ENCODE peak calls at places on chromosomes 1 and 21, in five cellular contexts. One of them, this sample, is unnamed.

GRCh38 chr21:29130234-29130993 is at the start of gene MAP3K7CL:
- DNase-seq in K562: no peak
- DNase-seq in SK-N-SH: no peak
- DNase-seq in HepG2: no peak
- DNase-seq in GM12878: no peak
- DNase-seq in this sample: no peak

GRCh38 chr1:65423884-65424655 is 3.6 kb downstream of the LEPR start:
- DNase-seq in K562: peak
- DNase-seq in SK-N-SH: no peak
- DNase-seq in HepG2: no peak
- DNase-seq in GM12878: peak
- DNase-seq in this sample: no peak

GRCh38 chr1:15950763-15951295 is 25.1 kb downstream of the ZBTB17 start:
- DNase-seq in K562: peak
- DNase-seq in SK-N-SH: no peak
- DNase-seq in HepG2: no peak
- DNase-seq in GM12878: no peak
- DNase-seq in this sample: no peak

GRCh38 chr1:115300087-115300856 is 37.8 kb downstream of the NGF start:
- DNase-seq in K562: no peak
- DNase-seq in SK-N-SH: no peak
- DNase-seq in HepG2: no peak
- DNase-seq in GM12878: no peak
- DNase-seq in this sample: no peak

GRCh38 chr1:233025156-233025555 is 74.7 kb downstream of the NTPCR start:
- DNase-seq in K562: no peak
- DNase-seq in SK-N-SH: peak
- DNase-seq in HepG2: peak
- DNase-seq in GM12878: no peak
- DNase-seq in this sample: peak

GRCh38 chr1:83626603-83627002 is 372.3 kb downstream of the TTLL7 start:
- DNase-seq in K562: no peak
- DNase-seq in SK-N-SH: no peak
- DNase-seq in HepG2: no peak
- DNase-seq in GM12878: peak
- DNase-seq in this sample: no peak

GRCh38 chr1:56816264-56816663 is 2.9 kb downstream of the FYB2 start:
- DNase-seq in K562: no peak
- DNase-seq in SK-N-SH: no peak
- DNase-seq in HepG2: no peak
- DNase-seq in GM12878: no peak
- DNase-seq in this sample: no peak

GRCh38 chr21:42724226-42724920 is 71.0 kb downstream of the PDE9A start:
- DNase-seq in K562: no peak
- DNase-seq in SK-N-SH: no peak
- DNase-seq in HepG2: peak
- DNase-seq in GM12878: no peak
- DNase-seq in this sample: no peak

GRCh38 chr1:145983206-145983675 is 13.1 kb downstream of the TXNIP start:
- DNase-seq in K562: no peak
- DNase-seq in SK-N-SH: no peak
- DNase-seq in HepG2: no peak
- DNase-seq in GM12878: no peak
- DNase-seq in this sample: no peak

GRCh38 chr1:23728997-23729390 is 14.3 kb upstream of the ELOA start:
- DNase-seq in K562: no peak
- DNase-seq in SK-N-SH: no peak
- DNase-seq in HepG2: no peak
- DNase-seq in GM12878: no peak
- DNase-seq in this sample: no peak

GRCh38 chr1:32989160-32989894 is 24.7 kb upstream of the RNF19B start:
- DNase-seq in K562: peak
- DNase-seq in SK-N-SH: no peak
- DNase-seq in HepG2: no peak
- DNase-seq in GM12878: no peak
- DNase-seq in this sample: no peak

GRCh38 chr21:25907573-25908275 is 173.0 kb downstream of the GABPA start:
- DNase-seq in K562: no peak
- DNase-seq in SK-N-SH: peak
- DNase-seq in HepG2: no peak
- DNase-seq in GM12878: no peak
- DNase-seq in this sample: no peak

GRCh38 chr1:182603646-182604127 is 502 bp downstream of the RGS16 start:
- DNase-seq in K562: no peak
- DNase-seq in SK-N-SH: peak
- DNase-seq in HepG2: no peak
- DNase-seq in GM12878: no peak
- DNase-seq in this sample: no peak

GRCh38 chr1:109425391-109425790 is 857 bp downstream of the PSMA5 start:
- DNase-seq in K562: no peak
- DNase-seq in SK-N-SH: no peak
- DNase-seq in HepG2: no peak
- DNase-seq in GM12878: peak
- DNase-seq in this sample: no peak

GRCh38 chr1:108089482-108089881 is 110.7 kb downstream of the SLC25A24 start:
- DNase-seq in K562: no peak
- DNase-seq in SK-N-SH: no peak
- DNase-seq in HepG2: no peak
- DNase-seq in GM12878: no peak
- DNase-seq in this sample: no peak

GRCh38 chr21:45285266-45285931 is 2.3 kb downstream of the POFUT2 start:
- DNase-seq in K562: no peak
- DNase-seq in SK-N-SH: no peak
- DNase-seq in HepG2: no peak
- DNase-seq in GM12878: no peak
- DNase-seq in this sample: no peak

GRCh38 chr1:37360011-37360410 is 114.4 kb upstream of the ZC3H12A start:
- DNase-seq in K562: no peak
- DNase-seq in SK-N-SH: no peak
- DNase-seq in HepG2: no peak
- DNase-seq in GM12878: no peak
- DNase-seq in this sample: no peak

GRCh38 chr1:42586016-42586415 is 72.2 kb upstream of the PPIH start:
- DNase-seq in K562: no peak
- DNase-seq in SK-N-SH: no peak
- DNase-seq in HepG2: no peak
- DNase-seq in GM12878: no peak
- DNase-seq in this sample: no peak

GRCh38 chr1:94807742-94808491 is 12.2 kb upstream of the SLC44A3 start:
- DNase-seq in K562: peak
- DNase-seq in SK-N-SH: no peak
- DNase-seq in HepG2: peak
- DNase-seq in GM12878: no peak
- DNase-seq in this sample: no peak

GRCh38 chr1:228493141-228494043 is 6.2 kb downstream of the RNF187 start:
- DNase-seq in K562: no peak
- DNase-seq in SK-N-SH: no peak
- DNase-seq in HepG2: no peak
- DNase-seq in GM12878: no peak
- DNase-seq in this sample: no peak

GRCh38 chr1:76425104-76425842 is 350.7 kb downstream of the ST6GALNAC3 start:
- DNase-seq in K562: no peak
- DNase-seq in SK-N-SH: no peak
- DNase-seq in HepG2: no peak
- DNase-seq in GM12878: peak
- DNase-seq in this sample: no peak

GRCh38 chr1:150221552-150221951 is 14.4 kb downstream of the ANP32E start:
- DNase-seq in K562: no peak
- DNase-seq in SK-N-SH: peak
- DNase-seq in HepG2: no peak
- DNase-seq in GM12878: no peak
- DNase-seq in this sample: no peak
- TF ChIP-seq FOXM1 in K562: no peak
- TF ChIP-seq FOXM1 in SK-N-SH: no peak
- TF ChIP-seq FOXM1 in HepG2: no peak
- TF ChIP-seq FOXM1 in GM12878: no peak
- TF ChIP-seq FOXM1 in this sample: no peak

GRCh38 chr1:202306535-202307345 is 35.0 kb downstream of the UBE2T start:
- DNase-seq in K562: no peak
- DNase-seq in SK-N-SH: no peak
- DNase-seq in HepG2: no peak
- DNase-seq in GM12878: no peak
- DNase-seq in this sample: no peak

GRCh38 chr1:202302166-202302565 is 39.6 kb downstream of the UBE2T start:
- DNase-seq in K562: no peak
- DNase-seq in SK-N-SH: no peak
- DNase-seq in HepG2: no peak
- DNase-seq in GM12878: no peak
- DNase-seq in this sample: no peak

GRCh38 chr1:202310071-202310725 is 31.5 kb downstream of the UBE2T start:
- DNase-seq in K562: no peak
- DNase-seq in SK-N-SH: no peak
- DNase-seq in HepG2: no peak
- DNase-seq in GM12878: no peak
- DNase-seq in this sample: no peak

GRCh38 chr1:202304370-202304769 is 37.4 kb downstream of the UBE2T start:
- DNase-seq in K562: no peak
- DNase-seq in SK-N-SH: peak
- DNase-seq in HepG2: no peak
- DNase-seq in GM12878: no peak
- DNase-seq in this sample: no peak

DNA sequence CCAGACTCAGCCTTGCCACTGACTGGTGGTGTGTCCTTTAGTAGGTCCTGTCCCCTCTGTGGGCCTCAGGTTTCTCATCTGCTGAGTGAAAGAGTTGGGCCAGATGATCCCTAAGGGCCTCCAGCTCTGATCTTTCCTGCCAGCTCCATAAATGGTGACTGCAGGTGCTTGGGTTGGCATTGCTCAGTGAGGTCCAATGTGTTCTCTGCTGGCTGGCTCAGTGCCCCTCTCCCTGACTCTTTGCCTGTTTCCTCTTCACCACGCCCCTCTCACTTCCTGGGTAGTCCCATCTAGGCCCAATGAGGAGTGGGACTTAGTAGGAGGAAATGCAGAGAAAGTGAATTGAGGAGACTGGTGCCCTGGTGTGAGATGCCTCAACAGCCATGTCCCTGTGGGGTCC is 36.6 kb downstream of the UBE2T start:
- DNase-seq in K562: no peak
- DNase-seq in SK-N-SH: no peak
- DNase-seq in HepG2: no peak
- DNase-seq in GM12878: no peak
- DNase-seq in this sample: no peak
- TF ChIP-seq FOXM1 in K562: no peak
- TF ChIP-seq FOXM1 in SK-N-SH: no peak
- TF ChIP-seq FOXM1 in HepG2: no peak
- TF ChIP-seq FOXM1 in GM12878: no peak
- TF ChIP-seq FOXM1 in this sample: no peak

GRCh38 chr1:111746614-111746999 is 7.4 kb upstream of the INKA2 start:
- DNase-seq in K562: no peak
- DNase-seq in SK-N-SH: no peak
- DNase-seq in HepG2: no peak
- DNase-seq in GM12878: no peak
- DNase-seq in this sample: no peak

GRCh38 chr1:111745670-111746613 is 6.7 kb upstream of the INKA2 start:
- DNase-seq in K562: no peak
- DNase-seq in SK-N-SH: no peak
- DNase-seq in HepG2: no peak
- DNase-seq in GM12878: no peak
- DNase-seq in this sample: no peak

GRCh38 chr1:111747947-111748346 is 7.8 kb upstream of the DDX20 start:
- DNase-seq in K562: no peak
- DNase-seq in SK-N-SH: no peak
- DNase-seq in HepG2: no peak
- DNase-seq in GM12878: no peak
- DNase-seq in this sample: no peak

GRCh38 chr1:111748618-111749337 is 6.9 kb upstream of the DDX20 start:
- DNase-seq in K562: no peak
- DNase-seq in SK-N-SH: peak
- DNase-seq in HepG2: no peak
- DNase-seq in GM12878: no peak
- DNase-seq in this sample: no peak

DNA sequence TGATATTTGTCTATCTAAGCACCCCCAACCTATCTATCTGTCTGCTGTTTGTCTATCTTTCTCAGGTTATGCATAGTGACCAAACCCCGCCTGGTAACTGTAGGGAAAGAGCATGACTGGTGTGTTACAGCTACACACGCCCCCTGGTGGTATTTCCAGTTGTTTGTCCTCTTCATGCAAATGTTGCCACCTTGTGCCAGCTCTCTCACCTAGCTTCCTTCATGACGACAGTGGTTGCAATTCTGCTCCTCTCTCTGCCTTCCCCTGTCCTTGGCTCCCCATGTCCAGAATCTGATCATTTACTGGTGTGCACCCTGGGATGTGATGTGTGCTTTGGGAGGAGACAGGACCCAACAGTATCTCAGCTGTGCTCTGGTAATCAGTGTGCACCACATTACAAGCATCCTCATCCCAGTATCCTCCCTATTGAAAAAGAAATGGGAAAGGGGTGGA is 8.1 kb upstream of the INKA2 start:
- DNase-seq in K562: peak
- DNase-seq in SK-N-SH: peak
- DNase-seq in HepG2: peak
- DNase-seq in GM12878: no peak
- DNase-seq in this sample: peak
- TF ChIP-seq FOXM1 in K562: no peak
- TF ChIP-seq FOXM1 in SK-N-SH: no peak
- TF ChIP-seq FOXM1 in HepG2: no peak
- TF ChIP-seq FOXM1 in GM12878: no peak
- TF ChIP-seq FOXM1 in this sample: peak

GRCh38 chr21:27764056-27764455 is 797.2 kb upstream of the ADAMTS5 start:
- DNase-seq in K562: no peak
- DNase-seq in SK-N-SH: no peak
- DNase-seq in HepG2: no peak
- DNase-seq in GM12878: no peak
- DNase-seq in this sample: no peak

GRCh38 chr21:27759820-27760219 is 792.9 kb upstream of the ADAMTS5 start:
- DNase-seq in K562: no peak
- DNase-seq in SK-N-SH: no peak
- DNase-seq in HepG2: no peak
- DNase-seq in GM12878: no peak
- DNase-seq in this sample: no peak

GRCh38 chr21:27756191-27756590 is 789.3 kb upstream of the ADAMTS5 start:
- DNase-seq in K562: no peak
- DNase-seq in SK-N-SH: no peak
- DNase-seq in HepG2: no peak
- DNase-seq in GM12878: no peak
- DNase-seq in this sample: no peak

GRCh38 chr21:27761623-27762022 is 794.7 kb upstream of the ADAMTS5 start:
- DNase-seq in K562: no peak
- DNase-seq in SK-N-SH: no peak
- DNase-seq in HepG2: no peak
- DNase-seq in GM12878: no peak
- DNase-seq in this sample: no peak

DNA sequence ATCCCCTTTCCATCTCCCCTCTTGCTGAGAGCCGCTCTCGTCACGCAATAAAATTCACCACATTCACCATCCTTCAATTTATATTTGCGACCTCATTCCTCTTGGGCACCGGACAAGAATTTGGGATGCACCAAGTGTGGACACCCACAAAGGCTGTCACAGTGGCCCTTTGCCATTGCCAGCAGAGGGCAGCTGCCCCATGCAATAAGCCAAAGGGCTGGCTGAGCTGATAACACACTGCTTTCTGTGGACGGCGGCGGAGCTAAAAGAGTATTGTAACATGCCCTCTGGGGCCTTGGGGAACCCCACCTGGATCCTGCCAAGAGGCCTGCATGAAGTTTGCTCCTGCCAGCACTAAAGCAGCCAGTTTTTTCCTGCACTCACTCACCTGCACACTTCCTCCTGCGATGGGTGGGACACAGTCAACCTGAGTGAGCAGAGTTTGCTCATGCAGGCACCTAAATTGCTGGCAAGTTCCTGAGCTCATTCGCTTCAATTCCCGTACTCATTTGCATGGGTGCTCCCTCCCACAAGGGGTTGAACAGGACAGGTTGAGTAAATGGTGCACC is 792.3 kb upstream of the ADAMTS5 start:
- DNase-seq in K562: no peak
- DNase-seq in SK-N-SH: no peak
- DNase-seq in HepG2: no peak
- DNase-seq in GM12878: no peak
- DNase-seq in this sample: no peak
- TF ChIP-seq FOXM1 in K562: no peak
- TF ChIP-seq FOXM1 in SK-N-SH: no peak
- TF ChIP-seq FOXM1 in HepG2: no peak
- TF ChIP-seq FOXM1 in GM12878: no peak
- TF ChIP-seq FOXM1 in this sample: no peak

This sample was measured in HEK293T.